ENCODE peak calls at places on chromosomes 5 and 9, in nine cellular contexts. One of them, this sample, is unnamed.

GRCh38 chr5:174520420-174521396 is 203.7 kb upstream of the MSX2 start:
- DNase-seq in Calu3: peak
- DNase-seq in activated effector memory CD4-positive, alpha-beta T cell treated with anti-CD3 and anti-CD28 coated beads, Interleukin-2, amount 50 U/mL, for 16 hours: no peak
- DNase-seq in breast epithelium: no peak
- DNase-seq in iPS DF 6.9: peak
- DNase-seq in adipocyte: no peak
- DNase-seq in activated CD4-positive, alpha-beta T cell treated with anti-CD3 and anti-CD28 coated beads, Interleukin-2, amount 50 U/mL, for 48 hours: no peak
- DNase-seq in globus pallidus: no peak
- DNase-seq in T follicular helper cell: no peak
- DNase-seq in this sample: no peak

GRCh38 chr5:176810084-176810597 is at the start of gene UNC5A:
- DNase-seq in Calu3: peak
- DNase-seq in breast epithelium: no peak
- DNase-seq in activated effector memory CD4-positive, alpha-beta T cell treated with anti-CD3 and anti-CD28 coated beads, Interleukin-2, amount 50 U/mL, for 16 hours: peak
- DNase-seq in T follicular helper cell: peak
- DNase-seq in globus pallidus: no peak
- DNase-seq in iPS DF 6.9: no peak
- DNase-seq in activated CD4-positive, alpha-beta T cell treated with anti-CD3 and anti-CD28 coated beads, Interleukin-2, amount 50 U/mL, for 48 hours: peak
- DNase-seq in adipocyte: peak
- DNase-seq in this sample: no peak

GRCh38 chr9:121026260-121026691 is 23.8 kb downstream of the C5 start:
- DNase-seq in activated CD4-positive, alpha-beta T cell treated with anti-CD3 and anti-CD28 coated beads, Interleukin-2, amount 50 U/mL, for 48 hours: no peak
- DNase-seq in globus pallidus: no peak
- DNase-seq in breast epithelium: no peak
- DNase-seq in activated effector memory CD4-positive, alpha-beta T cell treated with anti-CD3 and anti-CD28 coated beads, Interleukin-2, amount 50 U/mL, for 16 hours: no peak
- DNase-seq in Calu3: peak
- DNase-seq in T follicular helper cell: no peak
- DNase-seq in adipocyte: peak
- DNase-seq in iPS DF 6.9: no peak
- DNase-seq in this sample: no peak

GRCh38 chr9:33709241-33709640 is 86.1 kb upstream of the PRSS3 start:
- DNase-seq in activated effector memory CD4-positive, alpha-beta T cell treated with anti-CD3 and anti-CD28 coated beads, Interleukin-2, amount 50 U/mL, for 16 hours: no peak
- DNase-seq in adipocyte: no peak
- DNase-seq in T follicular helper cell: no peak
- DNase-seq in iPS DF 6.9: no peak
- DNase-seq in globus pallidus: no peak
- DNase-seq in Calu3: no peak
- DNase-seq in activated CD4-positive, alpha-beta T cell treated with anti-CD3 and anti-CD28 coated beads, Interleukin-2, amount 50 U/mL, for 48 hours: no peak
- DNase-seq in breast epithelium: no peak
- DNase-seq in this sample: no peak

GRCh38 chr5:75716715-75717081 is 539 bp downstream of the POC5 start:
- DNase-seq in adipocyte: no peak
- DNase-seq in breast epithelium: no peak
- DNase-seq in T follicular helper cell: no peak
- DNase-seq in activated effector memory CD4-positive, alpha-beta T cell treated with anti-CD3 and anti-CD28 coated beads, Interleukin-2, amount 50 U/mL, for 16 hours: peak
- DNase-seq in Calu3: peak
- DNase-seq in activated CD4-positive, alpha-beta T cell treated with anti-CD3 and anti-CD28 coated beads, Interleukin-2, amount 50 U/mL, for 48 hours: no peak
- DNase-seq in iPS DF 6.9: no peak
- DNase-seq in globus pallidus: no peak
- DNase-seq in this sample: no peak

GRCh38 chr9:71744754-71745521 is 23.4 kb downstream of the CEMIP2 start:
- DNase-seq in T follicular helper cell: no peak
- DNase-seq in Calu3: no peak
- DNase-seq in adipocyte: no peak
- DNase-seq in activated effector memory CD4-positive, alpha-beta T cell treated with anti-CD3 and anti-CD28 coated beads, Interleukin-2, amount 50 U/mL, for 16 hours: no peak
- DNase-seq in iPS DF 6.9: no peak
- DNase-seq in globus pallidus: no peak
- DNase-seq in activated CD4-positive, alpha-beta T cell treated with anti-CD3 and anti-CD28 coated beads, Interleukin-2, amount 50 U/mL, for 48 hours: no peak
- DNase-seq in breast epithelium: no peak
- DNase-seq in this sample: no peak

GRCh38 chr5:153445875-153446567 is 44.4 kb upstream of the GRIA1 start:
- DNase-seq in activated effector memory CD4-positive, alpha-beta T cell treated with anti-CD3 and anti-CD28 coated beads, Interleukin-2, amount 50 U/mL, for 16 hours: no peak
- DNase-seq in Calu3: peak
- DNase-seq in T follicular helper cell: no peak
- DNase-seq in activated CD4-positive, alpha-beta T cell treated with anti-CD3 and anti-CD28 coated beads, Interleukin-2, amount 50 U/mL, for 48 hours: no peak
- DNase-seq in globus pallidus: no peak
- DNase-seq in iPS DF 6.9: no peak
- DNase-seq in breast epithelium: peak
- DNase-seq in adipocyte: peak
- DNase-seq in this sample: peak

GRCh38 chr5:68505917-68506860 is 290.6 kb downstream of the PIK3R1 start:
- DNase-seq in Calu3: no peak
- DNase-seq in adipocyte: peak
- DNase-seq in activated CD4-positive, alpha-beta T cell treated with anti-CD3 and anti-CD28 coated beads, Interleukin-2, amount 50 U/mL, for 48 hours: no peak
- DNase-seq in T follicular helper cell: no peak
- DNase-seq in activated effector memory CD4-positive, alpha-beta T cell treated with anti-CD3 and anti-CD28 coated beads, Interleukin-2, amount 50 U/mL, for 16 hours: no peak
- DNase-seq in iPS DF 6.9: no peak
- DNase-seq in breast epithelium: no peak
- DNase-seq in globus pallidus: no peak
- DNase-seq in this sample: peak

GRCh38 chr5:67058998-67059746 is 137.4 kb downstream of the CD180 start:
- DNase-seq in Calu3: no peak
- DNase-seq in globus pallidus: no peak
- DNase-seq in activated CD4-positive, alpha-beta T cell treated with anti-CD3 and anti-CD28 coated beads, Interleukin-2, amount 50 U/mL, for 48 hours: no peak
- DNase-seq in adipocyte: no peak
- DNase-seq in iPS DF 6.9: peak
- DNase-seq in activated effector memory CD4-positive, alpha-beta T cell treated with anti-CD3 and anti-CD28 coated beads, Interleukin-2, amount 50 U/mL, for 16 hours: no peak
- DNase-seq in T follicular helper cell: no peak
- DNase-seq in breast epithelium: no peak
- DNase-seq in this sample: no peak

GRCh38 chr5:126339215-126339805 is 83.9 kb upstream of the GRAMD2B start:
- DNase-seq in T follicular helper cell: peak
- DNase-seq in Calu3: peak
- DNase-seq in activated CD4-positive, alpha-beta T cell treated with anti-CD3 and anti-CD28 coated beads, Interleukin-2, amount 50 U/mL, for 48 hours: peak
- DNase-seq in activated effector memory CD4-positive, alpha-beta T cell treated with anti-CD3 and anti-CD28 coated beads, Interleukin-2, amount 50 U/mL, for 16 hours: no peak
- DNase-seq in iPS DF 6.9: no peak
- DNase-seq in adipocyte: peak
- DNase-seq in breast epithelium: no peak
- DNase-seq in globus pallidus: peak
- DNase-seq in this sample: peak

GRCh38 chr5:124132843-124133242 is 613.6 kb downstream of the ZNF608 start:
- DNase-seq in Calu3: no peak
- DNase-seq in T follicular helper cell: no peak
- DNase-seq in globus pallidus: no peak
- DNase-seq in breast epithelium: no peak
- DNase-seq in iPS DF 6.9: no peak
- DNase-seq in adipocyte: no peak
- DNase-seq in activated effector memory CD4-positive, alpha-beta T cell treated with anti-CD3 and anti-CD28 coated beads, Interleukin-2, amount 50 U/mL, for 16 hours: no peak
- DNase-seq in activated CD4-positive, alpha-beta T cell treated with anti-CD3 and anti-CD28 coated beads, Interleukin-2, amount 50 U/mL, for 48 hours: no peak
- DNase-seq in this sample: no peak

GRCh38 chr5:124746252-124746915 is at the start of gene ZNF608:
- DNase-seq in Calu3: no peak
- DNase-seq in iPS DF 6.9: no peak
- DNase-seq in globus pallidus: peak
- DNase-seq in activated CD4-positive, alpha-beta T cell treated with anti-CD3 and anti-CD28 coated beads, Interleukin-2, amount 50 U/mL, for 48 hours: no peak
- DNase-seq in adipocyte: peak
- DNase-seq in T follicular helper cell: no peak
- DNase-seq in breast epithelium: no peak
- DNase-seq in activated effector memory CD4-positive, alpha-beta T cell treated with anti-CD3 and anti-CD28 coated beads, Interleukin-2, amount 50 U/mL, for 16 hours: no peak
- DNase-seq in this sample: peak

GRCh38 chr9:124662561-124662960 is 108.5 kb downstream of the NR6A1 start:
- DNase-seq in globus pallidus: no peak
- DNase-seq in breast epithelium: no peak
- DNase-seq in iPS DF 6.9: no peak
- DNase-seq in Calu3: no peak
- DNase-seq in T follicular helper cell: no peak
- DNase-seq in adipocyte: no peak
- DNase-seq in activated CD4-positive, alpha-beta T cell treated with anti-CD3 and anti-CD28 coated beads, Interleukin-2, amount 50 U/mL, for 48 hours: no peak
- DNase-seq in activated effector memory CD4-positive, alpha-beta T cell treated with anti-CD3 and anti-CD28 coated beads, Interleukin-2, amount 50 U/mL, for 16 hours: no peak
- DNase-seq in this sample: no peak

GRCh38 chr5:68214472-68215207 is 916 bp upstream of the PIK3R1 start:
- DNase-seq in activated CD4-positive, alpha-beta T cell treated with anti-CD3 and anti-CD28 coated beads, Interleukin-2, amount 50 U/mL, for 48 hours: no peak
- DNase-seq in globus pallidus: no peak
- DNase-seq in iPS DF 6.9: no peak
- DNase-seq in breast epithelium: no peak
- DNase-seq in Calu3: no peak
- DNase-seq in activated effector memory CD4-positive, alpha-beta T cell treated with anti-CD3 and anti-CD28 coated beads, Interleukin-2, amount 50 U/mL, for 16 hours: no peak
- DNase-seq in adipocyte: peak
- DNase-seq in T follicular helper cell: no peak
- DNase-seq in this sample: no peak

GRCh38 chr5:154002093-154002492 is 36.6 kb downstream of the FAM114A2 start:
- DNase-seq in breast epithelium: no peak
- DNase-seq in globus pallidus: no peak
- DNase-seq in Calu3: no peak
- DNase-seq in T follicular helper cell: no peak
- DNase-seq in activated effector memory CD4-positive, alpha-beta T cell treated with anti-CD3 and anti-CD28 coated beads, Interleukin-2, amount 50 U/mL, for 16 hours: no peak
- DNase-seq in activated CD4-positive, alpha-beta T cell treated with anti-CD3 and anti-CD28 coated beads, Interleukin-2, amount 50 U/mL, for 48 hours: no peak
- DNase-seq in iPS DF 6.9: no peak
- DNase-seq in adipocyte: no peak
- DNase-seq in this sample: no peak

GRCh38 chr5:56251918-56252553 is 18.9 kb upstream of the ANKRD55 start:
- DNase-seq in activated effector memory CD4-positive, alpha-beta T cell treated with anti-CD3 and anti-CD28 coated beads, Interleukin-2, amount 50 U/mL, for 16 hours: no peak
- DNase-seq in breast epithelium: no peak
- DNase-seq in Calu3: no peak
- DNase-seq in globus pallidus: no peak
- DNase-seq in T follicular helper cell: no peak
- DNase-seq in adipocyte: no peak
- DNase-seq in activated CD4-positive, alpha-beta T cell treated with anti-CD3 and anti-CD28 coated beads, Interleukin-2, amount 50 U/mL, for 48 hours: no peak
- DNase-seq in iPS DF 6.9: no peak
- DNase-seq in this sample: no peak

GRCh38 chr5:74442466-74442865 is 198.1 kb downstream of the ENC1 start:
- DNase-seq in globus pallidus: no peak
- DNase-seq in activated CD4-positive, alpha-beta T cell treated with anti-CD3 and anti-CD28 coated beads, Interleukin-2, amount 50 U/mL, for 48 hours: no peak
- DNase-seq in Calu3: no peak
- DNase-seq in T follicular helper cell: no peak
- DNase-seq in activated effector memory CD4-positive, alpha-beta T cell treated with anti-CD3 and anti-CD28 coated beads, Interleukin-2, amount 50 U/mL, for 16 hours: no peak
- DNase-seq in iPS DF 6.9: peak
- DNase-seq in breast epithelium: no peak
- DNase-seq in adipocyte: no peak
- DNase-seq in this sample: no peak

GRCh38 chr9:74496819-74497749 is at the start of gene RORB:
- DNase-seq in activated effector memory CD4-positive, alpha-beta T cell treated with anti-CD3 and anti-CD28 coated beads, Interleukin-2, amount 50 U/mL, for 16 hours: peak
- DNase-seq in T follicular helper cell: no peak
- DNase-seq in breast epithelium: no peak
- DNase-seq in activated CD4-positive, alpha-beta T cell treated with anti-CD3 and anti-CD28 coated beads, Interleukin-2, amount 50 U/mL, for 48 hours: no peak
- DNase-seq in Calu3: peak
- DNase-seq in globus pallidus: peak
- DNase-seq in iPS DF 6.9: no peak
- DNase-seq in adipocyte: peak
- DNase-seq in this sample: peak

GRCh38 chr9:17627641-17628040 is 48.8 kb downstream of the SH3GL2 start:
- DNase-seq in breast epithelium: no peak
- DNase-seq in adipocyte: peak
- DNase-seq in T follicular helper cell: no peak
- DNase-seq in iPS DF 6.9: no peak
- DNase-seq in Calu3: no peak
- DNase-seq in activated CD4-positive, alpha-beta T cell treated with anti-CD3 and anti-CD28 coated beads, Interleukin-2, amount 50 U/mL, for 48 hours: no peak
- DNase-seq in activated effector memory CD4-positive, alpha-beta T cell treated with anti-CD3 and anti-CD28 coated beads, Interleukin-2, amount 50 U/mL, for 16 hours: no peak
- DNase-seq in globus pallidus: no peak
- DNase-seq in this sample: peak

GRCh38 chr9:96423985-96424336 is 5.8 kb upstream of the ZNF367 start:
- DNase-seq in iPS DF 6.9: no peak
- DNase-seq in globus pallidus: no peak
- DNase-seq in adipocyte: no peak
- DNase-seq in activated effector memory CD4-positive, alpha-beta T cell treated with anti-CD3 and anti-CD28 coated beads, Interleukin-2, amount 50 U/mL, for 16 hours: no peak
- DNase-seq in activated CD4-positive, alpha-beta T cell treated with anti-CD3 and anti-CD28 coated beads, Interleukin-2, amount 50 U/mL, for 48 hours: no peak
- DNase-seq in Calu3: no peak
- DNase-seq in T follicular helper cell: no peak
- DNase-seq in breast epithelium: no peak
- DNase-seq in this sample: no peak